ENCODE peak calls at places on chromosomes 16 and 17, in six cellular contexts. J, T, M, P, A and Z are unnamed samples.

GRCh38 chr16:72894291-72895151 is 153.4 kb downstream of the ZFHX3 start:
- DNase-seq in J (no peak), T (no peak), M (no peak), P (no peak), A (peak), Z (no peak)

GRCh38 chr16:84356591-84357116 is 11.7 kb upstream of the ATP2C2 start:
- DNase-seq in J (peak), T (no peak), M (no peak), P (no peak), A (no peak), Z (no peak)

GRCh38 chr17:34703533-34703932 is 124.2 kb downstream of the TMEM132E start:
- DNase-seq in J (peak), T (no peak), M (no peak), P (no peak), A (peak), Z (no peak)

GRCh38 chr17:16250635-16251034 is 33.6 kb downstream of the PIGL start:
- DNase-seq in J (no peak), T (no peak), M (no peak), P (no peak), A (no peak), Z (no peak)

GRCh38 chr16:49674255-49674980 is 181.5 kb downstream of the ZNF423 start:
- DNase-seq in J (no peak), T (no peak), M (no peak), P (peak), A (no peak), Z (no peak)

GRCh38 chr16:77500286-77500598 is 65.4 kb upstream of the ADAMTS18 start:
- DNase-seq in J (no peak), T (no peak), M (no peak), P (no peak), A (no peak), Z (no peak)

GRCh38 chr17:62807812-62808575 is at the start of gene MARCHF10:
- DNase-seq in J (peak), T (no peak), M (peak), P (peak), A (peak), Z (peak)

GRCh38 chr16:3656491-3657468 is 2.3 kb downstream of the DNASE1 start:
- DNase-seq in J (no peak), T (no peak), M (no peak), P (no peak), A (no peak), Z (no peak)

GRCh38 chr16:10386517-10387377 is 886 bp downstream of the ATF7IP2 start:
- DNase-seq in J (no peak), T (no peak), M (no peak), P (no peak), A (no peak), Z (no peak)

GRCh38 chr17:73292031-73292531 is 19.7 kb downstream of the CDC42EP4 start:
- DNase-seq in J (no peak), T (no peak), M (no peak), P (no peak), A (peak), Z (no peak)

GRCh38 chr16:63876096-63876495 is 1245.8 kb downstream of the CDH11 start:
- DNase-seq in J (no peak), T (no peak), M (no peak), P (no peak), A (no peak), Z (no peak)

GRCh38 chr16:11312718-11313492 is 31.8 kb upstream of the PRM1 start:
- DNase-seq in J (peak), T (no peak), M (no peak), P (no peak), A (no peak), Z (no peak)